ENCODE peak calls at places on chromosomes 12 and 14, in nine cellular contexts. One of them, this sample, is unnamed.

GRCh38 chr14:103928011-103928890 is at the start of gene TDRD9:
- ATAC-seq in activated naive CD8-positive, alpha-beta T cell treated with anti-CD3 and anti-CD28 coated beads, Interleukin-2, amount 50 U/mL, for 24 hours: no peak
- ATAC-seq in activated CD8-positive, alpha-beta T cell treated with anti-CD3 and anti-CD28 coated beads, Interleukin-2, amount 10 ng/mL, durations not matched to agents 7 days and 5 days: no peak
- ATAC-seq in RWPE2: no peak
- ATAC-seq in naive thymus-derived CD8-positive, alpha-beta T cell: no peak
- ATAC-seq in B cell: peak
- ATAC-seq in activated CD4-positive, CD25-positive, alpha-beta regulatory T cell treated with anti-CD3 and anti-CD28 coated beads, Interleukin-2, amount 50 U/mL, for 24 hours: no peak
- ATAC-seq in foreskin keratinocyte: no peak
- ATAC-seq in gastroesophageal sphincter: no peak
- ATAC-seq in this sample: no peak

GRCh38 chr14:95360828-95361227 is 41.1 kb upstream of the CLMN start:
- ATAC-seq in activated naive CD8-positive, alpha-beta T cell treated with anti-CD3 and anti-CD28 coated beads, Interleukin-2, amount 50 U/mL, for 24 hours: no peak
- ATAC-seq in activated CD8-positive, alpha-beta T cell treated with anti-CD3 and anti-CD28 coated beads, Interleukin-2, amount 10 ng/mL, durations not matched to agents 7 days and 5 days: no peak
- ATAC-seq in RWPE2: no peak
- ATAC-seq in naive thymus-derived CD8-positive, alpha-beta T cell: no peak
- ATAC-seq in B cell: no peak
- ATAC-seq in activated CD4-positive, CD25-positive, alpha-beta regulatory T cell treated with anti-CD3 and anti-CD28 coated beads, Interleukin-2, amount 50 U/mL, for 24 hours: no peak
- ATAC-seq in foreskin keratinocyte: no peak
- ATAC-seq in gastroesophageal sphincter: no peak
- ATAC-seq in this sample: no peak

GRCh38 chr14:69439516-69440270 is 41.2 kb downstream of the SLC39A9 start:
- ATAC-seq in activated naive CD8-positive, alpha-beta T cell treated with anti-CD3 and anti-CD28 coated beads, Interleukin-2, amount 50 U/mL, for 24 hours: no peak
- ATAC-seq in activated CD8-positive, alpha-beta T cell treated with anti-CD3 and anti-CD28 coated beads, Interleukin-2, amount 10 ng/mL, durations not matched to agents 7 days and 5 days: no peak
- ATAC-seq in RWPE2: no peak
- ATAC-seq in naive thymus-derived CD8-positive, alpha-beta T cell: no peak
- ATAC-seq in B cell: no peak
- ATAC-seq in activated CD4-positive, CD25-positive, alpha-beta regulatory T cell treated with anti-CD3 and anti-CD28 coated beads, Interleukin-2, amount 50 U/mL, for 24 hours: no peak
- ATAC-seq in foreskin keratinocyte: no peak
- ATAC-seq in gastroesophageal sphincter: no peak
- ATAC-seq in this sample: no peak

GRCh38 chr12:64385019-64385418 is 5.5 kb downstream of the C12orf56 start:
- ATAC-seq in activated naive CD8-positive, alpha-beta T cell treated with anti-CD3 and anti-CD28 coated beads, Interleukin-2, amount 50 U/mL, for 24 hours: peak
- ATAC-seq in activated CD8-positive, alpha-beta T cell treated with anti-CD3 and anti-CD28 coated beads, Interleukin-2, amount 10 ng/mL, durations not matched to agents 7 days and 5 days: peak
- ATAC-seq in RWPE2: no peak
- ATAC-seq in naive thymus-derived CD8-positive, alpha-beta T cell: peak
- ATAC-seq in B cell: no peak
- ATAC-seq in activated CD4-positive, CD25-positive, alpha-beta regulatory T cell treated with anti-CD3 and anti-CD28 coated beads, Interleukin-2, amount 50 U/mL, for 24 hours: no peak
- ATAC-seq in foreskin keratinocyte: no peak
- ATAC-seq in gastroesophageal sphincter: no peak
- ATAC-seq in this sample: no peak

GRCh38 chr14:23537351-23538048 is 14.1 kb downstream of the ZFHX2 start:
- ATAC-seq in activated naive CD8-positive, alpha-beta T cell treated with anti-CD3 and anti-CD28 coated beads, Interleukin-2, amount 50 U/mL, for 24 hours: no peak
- ATAC-seq in activated CD8-positive, alpha-beta T cell treated with anti-CD3 and anti-CD28 coated beads, Interleukin-2, amount 10 ng/mL, durations not matched to agents 7 days and 5 days: no peak
- ATAC-seq in RWPE2: peak
- ATAC-seq in naive thymus-derived CD8-positive, alpha-beta T cell: no peak
- ATAC-seq in B cell: no peak
- ATAC-seq in activated CD4-positive, CD25-positive, alpha-beta regulatory T cell treated with anti-CD3 and anti-CD28 coated beads, Interleukin-2, amount 50 U/mL, for 24 hours: no peak
- ATAC-seq in foreskin keratinocyte: peak
- ATAC-seq in gastroesophageal sphincter: no peak
- ATAC-seq in this sample: peak

GRCh38 chr14:64683264-64683663 is 21.0 kb upstream of the PLEKHG3 start:
- ATAC-seq in activated naive CD8-positive, alpha-beta T cell treated with anti-CD3 and anti-CD28 coated beads, Interleukin-2, amount 50 U/mL, for 24 hours: no peak
- ATAC-seq in activated CD8-positive, alpha-beta T cell treated with anti-CD3 and anti-CD28 coated beads, Interleukin-2, amount 10 ng/mL, durations not matched to agents 7 days and 5 days: no peak
- ATAC-seq in RWPE2: no peak
- ATAC-seq in naive thymus-derived CD8-positive, alpha-beta T cell: no peak
- ATAC-seq in B cell: no peak
- ATAC-seq in activated CD4-positive, CD25-positive, alpha-beta regulatory T cell treated with anti-CD3 and anti-CD28 coated beads, Interleukin-2, amount 50 U/mL, for 24 hours: no peak
- ATAC-seq in foreskin keratinocyte: no peak
- ATAC-seq in gastroesophageal sphincter: no peak
- ATAC-seq in this sample: no peak

GRCh38 chr14:98944989-98945388 is 327.0 kb downstream of the BCL11B start:
- ATAC-seq in activated naive CD8-positive, alpha-beta T cell treated with anti-CD3 and anti-CD28 coated beads, Interleukin-2, amount 50 U/mL, for 24 hours: no peak
- ATAC-seq in activated CD8-positive, alpha-beta T cell treated with anti-CD3 and anti-CD28 coated beads, Interleukin-2, amount 10 ng/mL, durations not matched to agents 7 days and 5 days: no peak
- ATAC-seq in RWPE2: no peak
- ATAC-seq in naive thymus-derived CD8-positive, alpha-beta T cell: no peak
- ATAC-seq in B cell: no peak
- ATAC-seq in activated CD4-positive, CD25-positive, alpha-beta regulatory T cell treated with anti-CD3 and anti-CD28 coated beads, Interleukin-2, amount 50 U/mL, for 24 hours: no peak
- ATAC-seq in foreskin keratinocyte: no peak
- ATAC-seq in gastroesophageal sphincter: no peak
- ATAC-seq in this sample: no peak

GRCh38 chr12:9651265-9651729 is 18.2 kb upstream of the CLEC2D start:
- ATAC-seq in activated naive CD8-positive, alpha-beta T cell treated with anti-CD3 and anti-CD28 coated beads, Interleukin-2, amount 50 U/mL, for 24 hours: peak
- ATAC-seq in activated CD8-positive, alpha-beta T cell treated with anti-CD3 and anti-CD28 coated beads, Interleukin-2, amount 10 ng/mL, durations not matched to agents 7 days and 5 days: peak
- ATAC-seq in RWPE2: no peak
- ATAC-seq in naive thymus-derived CD8-positive, alpha-beta T cell: no peak
- ATAC-seq in B cell: no peak
- ATAC-seq in activated CD4-positive, CD25-positive, alpha-beta regulatory T cell treated with anti-CD3 and anti-CD28 coated beads, Interleukin-2, amount 50 U/mL, for 24 hours: peak
- ATAC-seq in foreskin keratinocyte: no peak
- ATAC-seq in gastroesophageal sphincter: no peak
- ATAC-seq in this sample: no peak

GRCh38 chr12:6115389-6115788 is 9.1 kb downstream of the VWF start:
- ATAC-seq in activated naive CD8-positive, alpha-beta T cell treated with anti-CD3 and anti-CD28 coated beads, Interleukin-2, amount 50 U/mL, for 24 hours: peak
- ATAC-seq in activated CD8-positive, alpha-beta T cell treated with anti-CD3 and anti-CD28 coated beads, Interleukin-2, amount 10 ng/mL, durations not matched to agents 7 days and 5 days: no peak
- ATAC-seq in RWPE2: no peak
- ATAC-seq in naive thymus-derived CD8-positive, alpha-beta T cell: no peak
- ATAC-seq in B cell: no peak
- ATAC-seq in activated CD4-positive, CD25-positive, alpha-beta regulatory T cell treated with anti-CD3 and anti-CD28 coated beads, Interleukin-2, amount 50 U/mL, for 24 hours: peak
- ATAC-seq in foreskin keratinocyte: no peak
- ATAC-seq in gastroesophageal sphincter: no peak
- ATAC-seq in this sample: no peak

GRCh38 chr12:57250956-57251355 is at the start of gene STAC3:
- ATAC-seq in activated naive CD8-positive, alpha-beta T cell treated with anti-CD3 and anti-CD28 coated beads, Interleukin-2, amount 50 U/mL, for 24 hours: no peak
- ATAC-seq in activated CD8-positive, alpha-beta T cell treated with anti-CD3 and anti-CD28 coated beads, Interleukin-2, amount 10 ng/mL, durations not matched to agents 7 days and 5 days: no peak
- ATAC-seq in RWPE2: no peak
- ATAC-seq in naive thymus-derived CD8-positive, alpha-beta T cell: no peak
- ATAC-seq in B cell: no peak
- ATAC-seq in activated CD4-positive, CD25-positive, alpha-beta regulatory T cell treated with anti-CD3 and anti-CD28 coated beads, Interleukin-2, amount 50 U/mL, for 24 hours: no peak
- ATAC-seq in foreskin keratinocyte: no peak
- ATAC-seq in gastroesophageal sphincter: no peak
- ATAC-seq in this sample: no peak

GRCh38 chr12:21938879-21939278 is 2.3 kb downstream of the ABCC9 start:
- ATAC-seq in activated naive CD8-positive, alpha-beta T cell treated with anti-CD3 and anti-CD28 coated beads, Interleukin-2, amount 50 U/mL, for 24 hours: no peak
- ATAC-seq in activated CD8-positive, alpha-beta T cell treated with anti-CD3 and anti-CD28 coated beads, Interleukin-2, amount 10 ng/mL, durations not matched to agents 7 days and 5 days: no peak
- ATAC-seq in RWPE2: no peak
- ATAC-seq in naive thymus-derived CD8-positive, alpha-beta T cell: no peak
- ATAC-seq in B cell: no peak
- ATAC-seq in activated CD4-positive, CD25-positive, alpha-beta regulatory T cell treated with anti-CD3 and anti-CD28 coated beads, Interleukin-2, amount 50 U/mL, for 24 hours: peak
- ATAC-seq in foreskin keratinocyte: no peak
- ATAC-seq in gastroesophageal sphincter: no peak
- ATAC-seq in this sample: no peak

This sample was measured in esophagus mucosa.